ENCODE peak calls at places on chromosomes 3 and 15, in six cellular contexts. A is CD8-positive, alpha-beta T cell; Q is PC-9; U is A549; K is HepG2; W is tibial artery. M is an unnamed sample.

GRCh38 chr15:81309647-81310460 is 14.1 kb downstream of the STARD5 start:
- DNase-seq in A (no peak), Q (no peak), U (no peak), K (no peak), W (no peak), M (no peak)

GRCh38 chr3:159482241-159483031 is 506.2 kb upstream of the IL12A start:
- DNase-seq in A (no peak), Q (no peak), U (no peak), K (no peak), W (no peak), M (no peak)

GRCh38 chr3:24341668-24342067 is 153.0 kb downstream of the THRB start:
- DNase-seq in A (no peak), Q (no peak), U (no peak), K (no peak), W (no peak), M (no peak)

GRCh38 chr3:186053954-186054353 is 54.9 kb downstream of the ETV5 start:
- DNase-seq in A (no peak), Q (no peak), U (no peak), K (no peak), W (no peak), M (no peak)

GRCh38 chr3:174859109-174859735 is at the start of gene NAALADL2:
- DNase-seq in A (no peak), Q (peak), U (no peak), K (no peak), W (no peak), M (no peak)

GRCh38 chr3:183192650-183193300 is 30.2 kb upstream of the LAMP3 start:
- DNase-seq in A (no peak), Q (no peak), U (no peak), K (no peak), W (no peak), M (no peak)

GRCh38 chr15:53133255-53133654 is 343.1 kb upstream of the ONECUT1 start:
- DNase-seq in A (no peak), Q (no peak), U (no peak), K (no peak), W (no peak), M (no peak)

GRCh38 chr3:65955792-65956477 is 82.8 kb downstream of the MAGI1 start:
- DNase-seq in A (no peak), Q (no peak), U (peak), K (peak), W (no peak), M (no peak)

GRCh38 chr3:140529096-140529495 is 148.8 kb upstream of the TRIM42 start:
- DNase-seq in A (no peak), Q (peak), U (peak), K (no peak), W (no peak), M (no peak)

GRCh38 chr3:135927170-135927569 is 38.4 kb upstream of the PPP2R3A start:
- DNase-seq in A (no peak), Q (peak), U (no peak), K (no peak), W (no peak), M (no peak)

GRCh38 chr3:11567516-11568467 is 75.9 kb downstream of the VGLL4 start:
- DNase-seq in A (no peak), Q (peak), U (peak), K (no peak), W (peak), M (no peak)

GRCh38 chr3:11565932-11566331 is 77.8 kb downstream of the VGLL4 start:
- DNase-seq in A (no peak), Q (no peak), U (no peak), K (no peak), W (no peak), M (no peak)

GRCh38 chr3:11565492-11565891 is 78.2 kb downstream of the VGLL4 start:
- DNase-seq in A (no peak), Q (no peak), U (no peak), K (no peak), W (no peak), M (no peak)

GRCh38 chr3:11566478-11566877 is 77.2 kb downstream of the VGLL4 start:
- DNase-seq in A (no peak), Q (no peak), U (no peak), K (no peak), W (no peak), M (no peak)

DNA sequence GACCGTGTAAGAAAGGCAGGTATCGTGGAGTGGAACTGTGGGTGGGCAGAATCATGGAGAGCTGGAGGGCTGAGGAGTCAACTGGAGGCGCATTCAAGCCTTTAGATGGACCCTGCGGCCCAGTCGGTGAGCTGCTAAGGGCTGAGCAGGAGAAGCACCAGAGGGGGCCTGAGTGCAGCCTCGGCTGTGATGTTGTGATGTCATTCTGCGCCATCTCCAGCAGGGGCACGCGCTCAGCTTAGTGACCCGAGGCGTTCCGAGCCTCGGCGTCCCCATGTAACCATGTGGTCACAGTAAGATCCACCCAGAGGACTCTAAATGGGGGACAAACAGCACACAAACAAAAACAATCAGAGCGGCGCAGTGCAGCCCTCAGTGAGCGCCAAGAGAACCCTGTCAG is 76.8 kb downstream of the VGLL4 start:
- DNase-seq in A (no peak), Q (no peak), U (no peak), K (no peak), W (no peak), M (no peak)
- H3K27ac ChIP-seq in A (no peak), Q (peak), U (no peak), K (no peak), W (peak), M (no peak)

DNA sequence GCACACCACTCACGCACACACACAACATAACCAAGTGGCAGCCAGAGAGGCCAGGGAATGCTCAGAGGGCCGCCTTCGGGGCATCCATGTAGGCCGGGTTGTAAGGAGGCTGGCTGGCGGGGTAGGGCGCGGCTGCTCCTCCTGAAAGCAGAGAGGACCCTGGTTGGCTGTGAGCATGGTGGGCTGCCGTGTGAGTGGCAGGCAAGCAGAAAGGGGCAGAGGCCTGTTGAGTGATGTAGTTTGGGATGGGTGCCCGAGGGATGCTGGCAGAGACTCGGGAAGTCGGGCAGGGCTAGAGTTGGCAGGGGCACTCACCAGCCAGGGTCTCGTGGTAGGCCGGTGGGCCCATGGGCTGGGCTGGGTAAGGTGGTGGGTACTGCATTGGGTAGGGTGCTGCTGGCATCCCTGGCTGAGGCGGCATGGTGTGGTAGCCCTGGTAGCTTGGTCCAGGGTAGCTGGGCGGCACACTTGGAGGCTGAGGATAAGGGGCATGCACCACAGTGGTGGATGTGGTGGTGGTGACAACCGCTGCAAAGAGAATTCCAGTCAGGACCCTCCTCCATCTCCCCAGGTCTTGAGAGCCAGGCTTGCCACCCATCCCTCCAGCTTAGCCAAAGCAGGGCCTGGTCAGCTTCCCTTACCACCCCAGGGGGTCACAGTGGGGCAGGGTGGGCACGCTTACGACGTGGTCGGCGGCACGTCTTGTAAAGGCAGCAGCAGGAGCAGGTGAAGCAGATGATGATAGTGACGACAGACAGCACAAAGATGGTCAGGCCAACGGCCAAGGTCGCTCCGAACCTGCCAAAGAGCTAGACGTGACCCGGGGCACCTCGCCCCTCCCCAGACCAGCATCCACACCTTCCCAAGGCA is 22.7 kb downstream of the ATRIP start:
- DNase-seq in A (no peak), Q (no peak), U (no peak), K (no peak), W (no peak), M (no peak)
- H3K4me3 ChIP-seq in A (no peak), Q (no peak), U (no peak), K (no peak), W (no peak), M (no peak)

GRCh38 chr3:138775254-138775595 is 59.5 kb downstream of the PIK3CB start:
- DNase-seq in A (no peak), Q (no peak), U (no peak), K (no peak), W (no peak), M (no peak)
- H3K27ac ChIP-seq in A (no peak), Q (peak), U (peak), K (peak), W (peak), M (no peak)

DNA sequence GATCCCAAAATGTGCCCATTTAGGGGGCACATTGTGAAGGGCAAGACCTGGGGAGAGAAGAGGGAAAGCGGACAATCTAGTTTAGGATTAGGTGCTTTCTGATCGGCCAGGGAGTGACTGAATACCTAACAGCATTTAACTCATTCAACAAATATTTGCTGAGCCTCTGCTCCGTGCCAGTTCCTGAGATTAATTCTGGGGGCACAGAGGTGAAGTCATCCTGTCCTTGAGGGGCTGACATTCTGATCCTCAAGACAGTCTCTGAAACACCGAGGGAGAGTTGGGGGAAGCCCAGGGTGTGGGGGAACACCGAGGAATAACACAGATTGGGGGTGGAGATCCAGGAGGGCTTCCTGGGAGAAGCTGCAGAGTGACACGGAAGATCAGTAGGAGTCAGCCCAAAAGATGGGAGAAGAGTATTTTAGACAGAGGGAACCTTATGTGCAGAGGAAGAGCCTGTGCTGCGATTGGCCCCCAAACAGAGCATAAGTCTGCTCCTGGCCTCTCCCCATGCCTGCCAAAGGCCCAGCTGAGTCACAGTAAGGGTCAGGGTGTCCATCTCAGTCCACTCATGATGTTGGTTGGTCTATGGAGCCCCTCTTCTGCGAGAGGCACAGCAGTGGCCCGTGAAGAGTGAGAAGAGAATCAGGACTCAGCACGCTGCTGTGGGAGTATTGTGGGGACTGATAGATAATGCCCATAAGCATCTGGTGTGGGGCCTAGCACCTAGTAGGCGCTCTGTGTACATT is 60.2 kb downstream of the AMOTL2 start:
- DNase-seq in A (no peak), Q (no peak), U (no peak), K (peak), W (no peak), M (no peak)
- H3K4me3 ChIP-seq in A (no peak), Q (peak), U (peak), K (peak), W (peak), M (no peak)

GRCh38 chr3:27670619-27671018 is 51.5 kb downstream of the EOMES start:
- DNase-seq in A (no peak), Q (no peak), U (no peak), K (no peak), W (no peak), M (no peak)

GRCh38 chr3:27667751-27668150 is 54.4 kb downstream of the EOMES start:
- DNase-seq in A (no peak), Q (no peak), U (no peak), K (peak), W (no peak), M (no peak)

GRCh38 chr3:27669505-27670085 is 52.5 kb downstream of the EOMES start:
- DNase-seq in A (no peak), Q (no peak), U (no peak), K (no peak), W (no peak), M (no peak)

GRCh38 chr3:27666277-27666676 is 55.8 kb downstream of the EOMES start:
- DNase-seq in A (no peak), Q (no peak), U (no peak), K (no peak), W (no peak), M (no peak)

GRCh38 chr3:27666708-27667107 is 55.4 kb downstream of the EOMES start:
- DNase-seq in A (peak), Q (no peak), U (peak), K (no peak), W (peak), M (peak)
- H3K27ac ChIP-seq in A (no peak), Q (no peak), U (no peak), K (no peak), W (no peak), M (no peak)

DNA sequence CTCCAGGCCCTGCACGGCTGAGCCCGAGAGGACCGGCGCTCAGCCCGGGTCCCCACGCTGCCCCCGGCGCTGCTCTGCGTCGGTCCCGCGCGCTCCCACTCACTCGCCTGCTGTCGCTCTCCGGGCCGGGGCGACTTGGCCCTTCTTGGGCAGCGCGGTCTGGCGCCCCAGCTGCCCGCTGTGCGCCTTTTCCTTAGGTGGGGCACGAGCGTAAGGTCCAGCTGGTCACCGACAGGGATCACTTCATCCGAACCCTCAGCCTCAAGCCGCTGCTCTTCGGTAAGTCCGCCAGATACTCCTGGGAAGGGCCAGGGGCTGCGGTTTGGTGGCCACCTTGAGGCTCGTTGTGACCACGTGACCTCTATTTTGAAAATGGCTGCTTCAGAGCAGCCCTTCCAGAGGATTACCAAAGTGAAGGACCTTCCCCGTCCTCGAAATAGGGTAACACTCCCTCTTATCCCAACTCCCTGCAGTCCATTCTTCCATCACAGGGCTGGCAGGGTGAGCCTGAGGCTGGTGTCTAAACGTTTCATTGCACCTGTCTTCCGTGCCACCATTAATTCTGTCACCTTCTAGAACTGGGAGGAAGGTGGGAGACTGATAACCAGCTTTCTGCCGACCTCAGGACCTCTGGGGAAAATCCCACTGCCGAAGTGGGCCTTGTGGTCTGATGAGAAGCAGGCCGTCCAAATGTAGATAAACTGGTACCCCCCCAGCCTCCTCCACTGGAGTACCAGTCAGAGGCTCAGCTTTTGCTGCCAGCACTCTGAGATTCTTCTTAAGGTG is 788 bp downstream of the P4HTM start:
- DNase-seq in A (peak), Q (peak), U (peak), K (no peak), W (no peak), M (peak)
- H3K4me3 ChIP-seq in A (peak), Q (peak), U (peak), K (no peak), W (peak), M (peak)

GRCh38 chr3:14143826-14144225 is 19.0 kb downstream of the TMEM43 start:
- DNase-seq in A (no peak), Q (peak), U (peak), K (peak), W (peak), M (no peak)

GRCh38 chr3:14141144-14141543 is 16.3 kb downstream of the TMEM43 start:
- DNase-seq in A (peak), Q (no peak), U (no peak), K (no peak), W (no peak), M (no peak)

GRCh38 chr3:14143271-14143605 is 18.4 kb downstream of the TMEM43 start:
- DNase-seq in A (no peak), Q (no peak), U (no peak), K (no peak), W (no peak), M (no peak)

GRCh38 chr3:14141602-14142315 is 16.9 kb downstream of the TMEM43 start:
- DNase-seq in A (peak), Q (no peak), U (no peak), K (no peak), W (no peak), M (no peak)

DNA sequence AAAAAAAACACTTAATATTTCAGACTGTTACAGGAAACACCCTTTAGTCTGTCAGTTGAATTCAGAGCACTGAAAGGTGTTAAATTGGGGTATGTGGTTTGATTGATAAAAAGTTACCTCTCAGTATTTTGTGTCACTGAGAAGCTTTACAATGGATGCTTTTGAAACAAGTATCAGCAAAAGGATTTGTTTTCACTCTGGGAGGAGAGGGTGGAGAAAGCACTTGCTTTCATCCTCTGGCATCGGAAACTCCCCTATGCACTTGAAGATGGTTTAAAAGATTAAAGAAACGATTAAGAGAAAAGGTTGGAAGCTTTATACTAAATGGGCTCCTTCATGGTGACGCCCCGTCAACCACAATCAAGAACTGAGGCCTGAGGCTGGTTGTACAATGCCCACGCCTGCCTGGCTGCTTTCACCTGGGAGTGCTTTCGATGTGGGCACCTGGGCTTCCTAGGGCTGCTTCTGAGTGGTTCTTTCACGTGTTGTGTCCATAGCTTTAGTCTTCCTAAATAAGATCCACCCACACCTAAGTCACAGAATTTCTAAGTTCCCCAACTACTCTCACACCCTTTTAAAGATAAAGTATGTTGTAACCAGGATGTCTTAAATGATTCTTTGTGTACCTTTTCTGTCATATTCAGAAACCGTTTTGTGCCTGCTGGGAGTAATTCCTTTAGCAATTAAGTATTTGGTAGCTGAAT is 17.9 kb downstream of the TMEM43 start:
- DNase-seq in A (peak), Q (no peak), U (no peak), K (no peak), W (no peak), M (peak)
- H3K27ac ChIP-seq in A (peak), Q (peak), U (peak), K (peak), W (peak), M (peak)

DNA sequence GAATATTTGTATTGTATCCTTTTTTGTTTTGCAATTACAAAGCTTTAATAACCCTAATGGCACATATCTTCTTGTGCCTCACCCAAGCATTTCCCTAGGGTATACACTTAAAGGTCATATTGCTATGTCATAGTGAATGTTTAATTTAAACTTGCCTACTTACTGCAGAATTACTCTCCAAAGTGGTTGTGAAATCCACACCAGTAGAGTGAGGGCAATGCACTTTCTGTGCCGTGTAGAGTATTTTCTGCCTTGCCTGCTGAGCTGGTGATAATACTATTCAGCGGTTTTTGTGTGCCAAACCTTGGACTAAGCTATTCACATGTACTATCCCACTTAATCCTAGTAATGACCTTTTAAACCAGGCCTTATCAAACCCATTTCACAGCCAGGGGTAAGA is 100.4 kb upstream of the WNT5A start:
- DNase-seq in A (no peak), Q (no peak), U (no peak), K (no peak), W (no peak), M (no peak)
- H3K4me3 ChIP-seq in A (no peak), Q (no peak), U (no peak), K (no peak), W (no peak), M (no peak)